ENCODE peak calls at places on chromosomes 2 and 18, in nine cellular contexts. Q is stomach, A is H1, L is spleen, I is K562, B is upper lobe of left lung, K is breast epithelium, E is HCT116, M is GM23338. S is an unnamed sample.

GRCh38 chr2:132562245-132562644 is 107.8 kb downstream of the LYPD1 start:
- DNase-seq in Q (no peak), A (no peak), L (no peak), I (no peak), B (no peak), K (no peak), E (no peak), M (no peak), S (no peak)

GRCh38 chr2:120680136-120680761 is 55.4 kb upstream of the GLI2 start:
- DNase-seq in Q (peak), A (peak), L (peak), I (peak), B (peak), K (peak), E (peak), M (peak), S (no peak)

GRCh38 chr2:203673933-203674332 is 32.5 kb upstream of the CD28 start:
- DNase-seq in Q (no peak), A (no peak), L (no peak), I (no peak), B (no peak), K (no peak), E (no peak), M (no peak), S (no peak)

GRCh38 chr2:175805442-175806114 is 196.5 kb downstream of the LNPK start:
- DNase-seq in Q (no peak), A (no peak), L (no peak), I (peak), B (no peak), K (no peak), E (no peak), M (no peak), S (no peak)

GRCh38 chr2:55120634-55121359 is 70.5 kb upstream of the RTN4 start:
- DNase-seq in Q (no peak), A (no peak), L (no peak), I (peak), B (no peak), K (no peak), E (no peak), M (no peak), S (no peak)

GRCh38 chr2:181036848-181037603 is 56.6 kb downstream of the UBE2E3 start:
- DNase-seq in Q (no peak), A (no peak), L (no peak), I (no peak), B (no peak), K (no peak), E (no peak), M (no peak), S (no peak)

GRCh38 chr2:168767258-168767657 is 35.2 kb upstream of the NOSTRIN start:
- DNase-seq in Q (no peak), A (no peak), L (no peak), I (no peak), B (no peak), K (no peak), E (no peak), M (no peak), S (no peak)

GRCh38 chr2:17827306-17827705 is 11.0 kb downstream of the MSGN1 start:
- DNase-seq in Q (no peak), A (no peak), L (no peak), I (no peak), B (no peak), K (no peak), E (no peak), M (peak), S (no peak)

GRCh38 chr18:392926-393325 is 107.6 kb downstream of the COLEC12 start:
- DNase-seq in Q (no peak), A (no peak), L (no peak), I (no peak), B (no peak), K (no peak), E (no peak), M (no peak), S (no peak)

GRCh38 chr18:22115573-22115972 is 53.8 kb upstream of the GATA6 start:
- DNase-seq in Q (peak), A (no peak), L (no peak), I (no peak), B (no peak), K (no peak), E (no peak), M (no peak), S (no peak)

GRCh38 chr2:166373105-166373504 is 2.6 kb downstream of the SCN9A start:
- DNase-seq in Q (no peak), A (no peak), L (no peak), I (no peak), B (no peak), K (no peak), E (no peak), M (no peak), S (no peak)
- TF ChIP-seq CTCF in Q (no peak), A (no peak), L (no peak), I (no peak), B (no peak), K (no peak), E (no peak), M (no peak), S (no peak)

GRCh38 chr2:210210185-210210584 is 15.1 kb downstream of the ACADL start:
- DNase-seq in Q (no peak), A (no peak), L (no peak), I (no peak), B (no peak), K (no peak), E (no peak), M (no peak), S (no peak)
- TF ChIP-seq POLR2AphosphoS5 in Q (no peak), A (no peak), L (no peak), I (no peak), B (no peak), K (no peak), E (no peak), M (no peak), S (no peak)

GRCh38 chr18:13390711-13391110 is 172.2 kb downstream of the LDLRAD4 start:
- DNase-seq in Q (no peak), A (no peak), L (no peak), I (no peak), B (no peak), K (no peak), E (no peak), M (no peak), S (no peak)

GRCh38 chr18:13388586-13389490 is 170.3 kb downstream of the LDLRAD4 start:
- DNase-seq in Q (no peak), A (peak), L (no peak), I (no peak), B (peak), K (no peak), E (no peak), M (no peak), S (no peak)

GRCh38 chr18:13392029-13392750 is 173.6 kb downstream of the LDLRAD4 start:
- DNase-seq in Q (no peak), A (peak), L (no peak), I (no peak), B (no peak), K (no peak), E (no peak), M (no peak), S (peak)

GRCh38 chr18:13389491-13390131 is 171.1 kb downstream of the LDLRAD4 start:
- DNase-seq in Q (no peak), A (peak), L (no peak), I (no peak), B (peak), K (no peak), E (no peak), M (no peak), S (no peak)

GRCh38 chr18:13390196-13390595 is 171.6 kb downstream of the LDLRAD4 start:
- DNase-seq in Q (no peak), A (peak), L (no peak), I (no peak), B (no peak), K (no peak), E (no peak), M (no peak), S (no peak)
- H3K27ac ChIP-seq in Q (no peak), A (no peak), L (no peak), I (no peak), B (no peak), K (no peak), E (no peak), M (no peak), S (no peak)

DNA sequence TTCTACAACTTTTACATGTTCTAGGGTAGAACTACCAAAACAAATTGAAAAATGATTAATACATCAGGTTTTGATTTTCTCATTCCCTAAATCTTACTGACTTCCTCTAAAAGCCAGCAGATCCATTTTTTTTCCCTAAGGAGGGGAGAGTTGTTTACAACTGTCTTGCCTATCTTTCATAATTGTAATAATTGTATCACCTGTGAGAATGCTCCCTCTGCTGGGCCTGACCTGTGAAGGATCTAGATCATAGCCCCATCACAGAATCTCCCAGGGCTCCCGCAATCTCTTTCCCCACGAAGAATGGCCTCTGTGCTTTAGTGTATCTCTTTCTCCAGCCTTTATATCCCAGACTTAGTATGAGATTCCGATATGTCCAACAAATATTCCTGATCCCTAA is 9.1 kb downstream of the LOXL3 start:
- DNase-seq in Q (no peak), A (no peak), L (no peak), I (no peak), B (no peak), K (no peak), E (no peak), M (no peak), S (no peak)
- TF ChIP-seq CTCF in Q (no peak), A (no peak), L (no peak), I (peak), B (no peak), K (no peak), E (no peak), M (no peak), S (no peak)

GRCh38 chr2:72548081-72548764 is 277.6 kb downstream of the EXOC6B start:
- DNase-seq in Q (no peak), A (no peak), L (no peak), I (no peak), B (no peak), K (no peak), E (no peak), M (no peak), S (no peak)
- TF ChIP-seq POLR2AphosphoS5 in Q (no peak), A (no peak), L (no peak), I (no peak), B (no peak), K (no peak), E (no peak), M (no peak), S (no peak)

GRCh38 chr18:26526128-26526965 is 22.0 kb downstream of the KCTD1 start:
- DNase-seq in Q (no peak), A (peak), L (no peak), I (no peak), B (no peak), K (no peak), E (no peak), M (peak), S (no peak)
- H3K27ac ChIP-seq in Q (no peak), A (no peak), L (no peak), I (no peak), B (no peak), K (no peak), E (no peak), M (peak), S (no peak)